ENCODE peak calls at places on chromosomes 11 and 22, in eight cellular contexts. A is heart right ventricle, U is right atrium auricular region, S is GM06990, Q is endodermal cell, M is sigmoid colon, Y is lung, D is GM13977. I is an unnamed sample.

GRCh38 chr22:20545681-20546521 is 38.5 kb downstream of the MED15 start:
- DNase-seq in A (no peak), U (no peak), S (no peak), Q (no peak), M (no peak), Y (no peak), D (no peak), I (no peak)

GRCh38 chr22:42680648-42681047 is 31.5 kb upstream of the CYB5R3 start:
- DNase-seq in A (no peak), U (peak), S (no peak), Q (no peak), M (no peak), Y (no peak), D (no peak), I (no peak)

GRCh38 chr11:8566613-8567210 is 27.3 kb downstream of the STK33 start:
- DNase-seq in A (no peak), U (no peak), S (peak), Q (no peak), M (no peak), Y (no peak), D (peak), I (peak)

GRCh38 chr11:87840786-87841185 is 334.5 kb downstream of the RAB38 start:
- DNase-seq in A (no peak), U (no peak), S (no peak), Q (no peak), M (no peak), Y (no peak), D (no peak), I (no peak)

GRCh38 chr11:67255864-67256263 is 10.4 kb upstream of the GRK2 start:
- DNase-seq in A (no peak), U (no peak), S (no peak), Q (no peak), M (peak), Y (no peak), D (no peak), I (no peak)

GRCh38 chr22:29136715-29137700 is 64.2 kb downstream of the KREMEN1 start:
- DNase-seq in A (no peak), U (no peak), S (no peak), Q (no peak), M (no peak), Y (no peak), D (no peak), I (no peak)

GRCh38 chr11:75773595-75774353 is 5.2 kb downstream of the DGAT2 start:
- DNase-seq in A (no peak), U (no peak), S (peak), Q (no peak), M (peak), Y (no peak), D (peak), I (peak)

GRCh38 chr11:72439455-72439854 is 5.1 kb upstream of the CLPB start:
- DNase-seq in A (no peak), U (no peak), S (no peak), Q (no peak), M (no peak), Y (no peak), D (no peak), I (no peak)

GRCh38 chr22:24772493-24773220 is 1.9 kb downstream of the PIWIL3 start:
- DNase-seq in A (no peak), U (no peak), S (no peak), Q (peak), M (no peak), Y (no peak), D (no peak), I (no peak)

GRCh38 chr11:92204731-92205130 is 19.9 kb upstream of the FAT3 start:
- DNase-seq in A (peak), U (no peak), S (no peak), Q (no peak), M (peak), Y (peak), D (no peak), I (no peak)

GRCh38 chr22:30890689-30891442 is 77.7 kb downstream of the MORC2 start:
- DNase-seq in A (peak), U (no peak), S (no peak), Q (peak), M (peak), Y (no peak), D (peak), I (peak)

GRCh38 chr22:35205956-35206355 is 51.3 kb upstream of the HMGXB4 start:
- DNase-seq in A (no peak), U (no peak), S (no peak), Q (no peak), M (no peak), Y (no peak), D (no peak), I (no peak)

GRCh38 chr22:30252411-30253204 is 6.0 kb upstream of the LIF start:
- DNase-seq in A (no peak), U (no peak), S (no peak), Q (peak), M (no peak), Y (no peak), D (no peak), I (no peak)

GRCh38 chr11:82183346-82183745 is 550.3 kb downstream of the FAM181B start:
- DNase-seq in A (no peak), U (no peak), S (no peak), Q (no peak), M (no peak), Y (no peak), D (no peak), I (no peak)

GRCh38 chr22:22886546-22886945 is 1.1 kb upstream of the IGLL5 start:
- DNase-seq in A (no peak), U (no peak), S (no peak), Q (peak), M (no peak), Y (no peak), D (peak), I (no peak)

DNA sequence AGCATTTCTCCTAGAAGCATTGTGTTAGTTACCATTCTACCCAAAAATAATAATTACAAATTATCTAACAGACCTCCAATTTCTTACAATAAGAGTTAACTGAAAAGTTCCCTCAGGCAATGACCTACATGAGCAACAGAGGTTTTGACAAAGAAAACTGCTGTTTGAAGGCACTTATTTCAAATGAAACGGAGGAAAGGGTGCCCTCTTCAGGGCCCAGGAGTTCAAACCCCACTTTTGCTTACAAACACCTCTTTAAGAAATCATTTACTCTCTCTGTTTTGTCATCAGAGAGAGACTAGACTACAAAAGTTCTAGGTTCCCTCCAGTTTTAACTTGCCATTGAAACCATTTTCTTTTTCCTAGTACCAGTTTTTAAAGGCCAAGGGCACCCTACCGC is 56.7 kb downstream of the AMBRA1 start:
- DNase-seq in A (no peak), U (no peak), S (no peak), Q (peak), M (no peak), Y (no peak), D (no peak), I (no peak)
- TF ChIP-seq CTCF in A (no peak), U (no peak), S (no peak), Q (peak), M (no peak), Y (no peak), D (peak), I (no peak)

GRCh38 chr11:62787005-62787759 is at the start of gene TMEM179B:
- DNase-seq in A (peak), U (peak), S (peak), Q (peak), M (peak), Y (peak), D (peak), I (peak)
- TF ChIP-seq CTCF in A (peak), U (peak), S (peak), Q (no peak), M (no peak), Y (peak), D (peak), I (peak)

GRCh38 chr22:38014083-38014482 is 29.7 kb upstream of the SOX10 start:
- DNase-seq in A (no peak), U (no peak), S (no peak), Q (no peak), M (no peak), Y (no peak), D (no peak), I (no peak)

GRCh38 chr22:38018938-38019827 is 34.8 kb upstream of the SOX10 start:
- DNase-seq in A (no peak), U (no peak), S (no peak), Q (no peak), M (no peak), Y (no peak), D (no peak), I (no peak)

GRCh38 chr22:38017939-38018885 is 33.9 kb upstream of the SOX10 start:
- DNase-seq in A (no peak), U (no peak), S (no peak), Q (no peak), M (no peak), Y (no peak), D (no peak), I (no peak)

GRCh38 chr22:38016182-38017078 is 32.1 kb upstream of the SOX10 start:
- DNase-seq in A (peak), U (no peak), S (no peak), Q (peak), M (peak), Y (peak), D (no peak), I (no peak)

GRCh38 chr22:38017272-38017920 is 33.0 kb upstream of the SOX10 start:
- DNase-seq in A (peak), U (peak), S (no peak), Q (no peak), M (peak), Y (peak), D (no peak), I (no peak)
- TF ChIP-seq CTCF in A (no peak), U (no peak), S (no peak), Q (peak), M (no peak), Y (no peak), D (no peak), I (no peak)

GRCh38 chr11:124541204-124541603 is 2.2 kb downstream of the OR8B12 start:
- DNase-seq in A (no peak), U (no peak), S (no peak), Q (no peak), M (no peak), Y (no peak), D (no peak), I (no peak)

GRCh38 chr11:124535552-124536232 is 7.8 kb downstream of the OR8B12 start:
- DNase-seq in A (no peak), U (no peak), S (no peak), Q (no peak), M (no peak), Y (no peak), D (no peak), I (no peak)

GRCh38 chr11:124538019-124538418 is 5.4 kb downstream of the OR8B12 start:
- DNase-seq in A (no peak), U (no peak), S (no peak), Q (no peak), M (no peak), Y (no peak), D (no peak), I (no peak)

GRCh38 chr11:124536520-124536919 is 6.9 kb downstream of the OR8B12 start:
- DNase-seq in A (peak), U (peak), S (no peak), Q (peak), M (no peak), Y (no peak), D (no peak), I (no peak)
- TF ChIP-seq CTCF in A (no peak), U (peak), S (no peak), Q (peak), M (no peak), Y (no peak), D (no peak), I (no peak)

GRCh38 chr11:121650520-121651266 is 197.9 kb upstream of the SORL1-AS1 start:
- DNase-seq in A (no peak), U (no peak), S (peak), Q (no peak), M (no peak), Y (no peak), D (peak), I (peak)

GRCh38 chr11:121654506-121655480 is 202.0 kb upstream of the SORL1-AS1 start:
- DNase-seq in A (no peak), U (no peak), S (no peak), Q (no peak), M (no peak), Y (peak), D (peak), I (no peak)

GRCh38 chr11:121651267-121651625 is 198.5 kb upstream of the SORL1-AS1 start:
- DNase-seq in A (no peak), U (no peak), S (no peak), Q (no peak), M (no peak), Y (no peak), D (no peak), I (no peak)

GRCh38 chr11:121655481-121656332 is 202.9 kb upstream of the SORL1-AS1 start:
- DNase-seq in A (peak), U (peak), S (peak), Q (peak), M (peak), Y (peak), D (peak), I (peak)

DNA sequence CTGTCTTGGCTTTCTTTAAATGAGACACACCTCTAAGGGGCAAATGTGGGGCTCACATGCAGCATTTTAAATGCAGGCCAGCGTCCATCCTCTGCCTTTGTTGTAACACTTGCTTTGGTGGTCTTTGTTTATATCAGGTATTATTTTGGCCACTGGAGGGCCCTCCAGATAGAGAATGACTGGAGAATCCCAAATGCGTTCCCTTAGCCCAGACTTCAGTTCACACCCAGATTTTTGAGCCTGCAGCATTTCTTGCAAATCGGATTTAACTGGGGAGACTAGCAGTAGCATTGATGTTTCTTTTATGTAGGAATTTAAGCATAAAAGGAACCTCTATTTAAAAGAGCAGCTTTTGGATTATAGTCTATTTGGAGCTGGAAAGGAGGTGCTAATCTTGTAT is 200.2 kb upstream of the SORL1-AS1 start:
- DNase-seq in A (no peak), U (no peak), S (no peak), Q (no peak), M (no peak), Y (no peak), D (no peak), I (no peak)
- TF ChIP-seq CTCF in A (peak), U (peak), S (peak), Q (peak), M (no peak), Y (no peak), D (no peak), I (no peak)

DNA sequence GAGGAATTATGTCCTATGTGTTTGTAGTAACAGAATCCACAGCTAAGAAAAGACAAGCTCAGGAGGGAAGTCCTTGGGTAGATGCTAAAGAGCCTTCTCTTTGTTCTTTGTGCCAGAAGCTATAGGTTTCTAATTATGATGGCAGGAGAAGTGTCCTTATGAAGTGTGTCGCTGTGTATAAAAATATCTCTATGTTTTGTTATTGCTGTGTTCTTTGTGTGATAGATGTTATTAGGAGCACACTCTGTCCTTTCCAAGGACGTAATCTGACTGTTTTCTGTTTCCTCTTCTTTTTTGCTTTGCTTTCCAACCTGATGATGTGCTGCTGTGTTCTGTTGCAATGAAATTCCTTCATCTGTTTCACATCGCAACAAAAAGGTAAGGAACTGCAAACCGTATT is 171.9 kb downstream of the NCAM1 start:
- DNase-seq in A (no peak), U (no peak), S (no peak), Q (no peak), M (no peak), Y (no peak), D (no peak), I (no peak)
- TF ChIP-seq CTCF in A (no peak), U (no peak), S (no peak), Q (no peak), M (no peak), Y (no peak), D (no peak), I (no peak)

GRCh38 chr11:20712912-20713311 is 43.5 kb downstream of the NELL1 start:
- DNase-seq in A (no peak), U (no peak), S (no peak), Q (peak), M (no peak), Y (no peak), D (no peak), I (no peak)
- TF ChIP-seq CTCF in A (no peak), U (no peak), S (no peak), Q (peak), M (no peak), Y (no peak), D (no peak), I (no peak)

I was measured in GM10248.